ENCODE peak calls at places on chromosome 3, in seven cellular contexts. A is tibial artery; R is GM23338; H is HL-60; M is IMR-90; E is A549; O is activated CD8-positive, alpha-beta T cell treated with anti-CD3 and anti-CD28 coated beads for 36 hours. T is an unnamed sample.

GRCh38 chr3:60363817-60364216 is 887.4 kb downstream of the FHIT start:
- DNase-seq in O (peak; percentile 6), R (no peak), E (no peak), H (no peak), M (peak; percentile 72), A (no peak), T (no peak)

GRCh38 chr3:112303811-112304325 is 9.9 kb upstream of the SLC9C1 start:
- DNase-seq in A (no peak), H (peak; percentile 25), O (peak; percentile 31), M (peak; percentile 28), R (peak; percentile 53), E (no peak), T (peak; percentile 20)

GRCh38 chr3:132624790-132625189 is 27.7 kb downstream of the ACKR4 start:
- DNase-seq in H (no peak), M (no peak), E (no peak), A (no peak), R (peak; percentile 21), O (no peak), T (no peak)

GRCh38 chr3:5058463-5058862 is 63.6 kb upstream of the ARL8B start:
- DNase-seq in O (no peak), R (no peak), H (no peak), E (peak; percentile 55), M (peak; percentile 40), A (no peak), T (no peak)

GRCh38 chr3:196609815-196610515 is 29.5 kb upstream of the NRROS start:
- DNase-seq in H (peak; percentile 54), O (no peak), M (no peak), R (no peak), A (no peak), E (no peak), T (no peak)

GRCh38 chr3:67601919-67602608 is 52.3 kb downstream of the SUCLG2 start:
- DNase-seq in M (no peak), H (no peak), O (peak; percentile 15), A (no peak), R (no peak), E (no peak), T (no peak)

GRCh38 chr3:21670386-21670785 is 80.6 kb downstream of the ZNF385D start:
- DNase-seq in E (no peak), O (no peak), A (no peak), M (no peak), H (no peak), R (no peak), T (no peak)

GRCh38 chr3:150177673-150178378 is 207.1 kb upstream of the PFN2 start:
- DNase-seq in E (peak; percentile 53), H (no peak), M (peak; percentile 84), R (no peak), A (no peak), O (no peak), T (no peak)

GRCh38 chr3:179957264-179957845 is 79.4 kb downstream of the PEX5L start:
- DNase-seq in O (no peak), H (peak; percentile 18), R (no peak), E (no peak), A (no peak), M (no peak), T (no peak)

GRCh38 chr3:82999777-83000176 is 1238.3 kb upstream of the GBE1 start:
- DNase-seq in M (no peak), H (no peak), E (no peak), O (no peak), R (peak; percentile 16), A (no peak), T (no peak)

GRCh38 chr3:76026379-76026778 is 241.0 kb upstream of the ZNF717 start:
- DNase-seq in M (peak; percentile 59), A (no peak), E (no peak), R (no peak), O (no peak), H (no peak), T (no peak)

GRCh38 chr3:156259896-156260788 is 139.8 kb downstream of the KCNAB1 start:
- DNase-seq in E (no peak), H (no peak), R (no peak), A (no peak), O (no peak), M (no peak), T (no peak)

GRCh38 chr3:29156071-29156715 is 124.7 kb upstream of the RBMS3 start:
- DNase-seq in E (no peak), O (no peak), M (peak; percentile 14), A (no peak), R (peak; percentile 52), H (no peak), T (no peak)

GRCh38 chr3:54211097-54211496 is 88.7 kb downstream of the CACNA2D3 start:
- DNase-seq in A (no peak), M (no peak), E (no peak), H (no peak), O (no peak), R (no peak), T (no peak)

GRCh38 chr3:72625616-72626337 is 222.5 kb downstream of the SHQ1 start:
- DNase-seq in A (no peak), M (peak; percentile 16), H (peak; percentile 44), E (peak; percentile 79), R (no peak), O (peak; percentile 10), T (no peak)

GRCh38 chr3:107630779-107631178 is 108.0 kb downstream of the BBX start:
- DNase-seq in R (no peak), H (peak; percentile 56), A (no peak), M (no peak), O (no peak), E (no peak), T (no peak)

GRCh38 chr3:166570136-166570535 is 732.9 kb upstream of the BCHE start:
- DNase-seq in H (no peak), R (no peak), O (no peak), A (no peak), M (no peak), E (no peak), T (no peak)

GRCh38 chr3:81864273-81864672 is 102.8 kb upstream of the GBE1 start:
- DNase-seq in M (no peak), A (no peak), H (no peak), R (peak; percentile 68), O (no peak), E (no peak), T (no peak)

GRCh38 chr3:27641888-27642601 is 80.1 kb downstream of the EOMES start:
- DNase-seq in E (no peak), R (no peak), H (no peak), M (no peak), A (no peak), O (no peak), T (no peak)

GRCh38 chr3:79032686-79033318 is 735.0 kb downstream of the ROBO1 start:
- DNase-seq in A (no peak), E (peak; percentile 69), O (peak; percentile 5), M (peak; percentile 67), H (peak; percentile 12), R (peak; percentile 76), T (no peak)

GRCh38 chr3:10259798-10260197 is 11.5 kb downstream of the TATDN2 start:
- DNase-seq in H (no peak), E (no peak), O (no peak), M (no peak), R (no peak), A (no peak), T (no peak)

GRCh38 chr3:197029511-197030167 is at the start of gene MELTF:
- DNase-seq in H (peak; percentile 31), A (no peak), M (peak; percentile 71), E (peak; percentile 75), O (peak; percentile 70), R (peak; percentile 80), T (peak; percentile 83)

GRCh38 chr3:179528786-179529185 is 33.9 kb upstream of the ACTL6A start:
- DNase-seq in R (no peak), O (no peak), E (no peak), A (no peak), H (no peak), M (peak; percentile 72), T (no peak)

GRCh38 chr3:98329392-98330124 is 24.1 kb upstream of the OR5K4 start:
- DNase-seq in A (no peak), E (peak; percentile 55), R (peak; percentile 84), H (peak; percentile 49), O (peak; percentile 69), M (peak; percentile 51), T (no peak)

GRCh38 chr3:138914870-138915502 is 32.0 kb downstream of the FOXL2 start:
- DNase-seq in M (peak; percentile 62), E (peak; percentile 50), A (no peak), R (peak; percentile 56), O (no peak), H (peak; percentile 67), T (no peak)

GRCh38 chr3:12769761-12770160 is 10.7 kb upstream of the TMEM40 start:
- DNase-seq in H (no peak), M (no peak), O (no peak), A (no peak), R (no peak), E (no peak), T (no peak)

GRCh38 chr3:17995769-17996168 is 253.3 kb upstream of the TBC1D5 start:
- DNase-seq in H (no peak), A (no peak), E (no peak), M (no peak), R (no peak), O (peak; percentile 17), T (no peak)
- TF ChIP-seq CTCF in H (no peak), A (no peak), E (no peak), M (no peak), R (peak; percentile 28), O (no peak), T (no peak)

GRCh38 chr3:45055411-45056143 is 29.5 kb downstream of the CLEC3B start:
- DNase-seq in M (peak; percentile 96), E (peak; percentile 49), H (peak; percentile 39), O (peak; percentile 42), A (no peak), R (peak; percentile 72), T (no peak)
- TF ChIP-seq CTCF in M (peak; percentile 20), E (peak; percentile 6), H (no peak), O (peak; percentile 34), A (peak; percentile 3), R (peak; percentile 73), T (no peak)

DNA sequence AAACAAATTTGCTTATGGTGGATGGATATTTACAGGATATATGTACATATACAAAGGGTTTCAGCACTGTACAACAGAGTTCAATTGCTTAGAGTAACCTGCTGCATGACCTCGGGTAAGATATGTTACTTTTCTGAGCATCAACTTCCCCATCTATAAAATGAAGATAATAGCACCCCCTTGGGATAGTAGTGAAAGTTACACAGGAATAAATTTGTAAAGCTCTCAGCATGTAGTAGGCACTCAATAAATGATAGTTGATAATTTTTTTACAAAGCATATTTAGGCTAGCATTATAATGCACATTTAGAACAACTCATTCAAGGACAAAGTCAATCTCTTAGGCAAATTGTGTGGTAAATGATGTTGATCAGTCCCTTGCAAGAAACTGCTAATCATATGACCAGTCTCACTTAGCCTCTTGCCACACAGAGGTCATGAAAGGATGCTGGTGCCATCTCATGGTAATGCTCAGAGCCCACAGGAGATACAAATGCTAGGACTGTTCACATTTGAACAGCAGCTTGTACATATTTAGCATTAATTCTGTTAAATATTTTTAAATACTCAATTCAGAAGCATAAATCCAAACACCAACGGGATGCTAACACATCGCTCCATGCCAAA is 123.9 kb downstream of the MAGI1 start:
- DNase-seq in H (no peak), M (no peak), E (no peak), O (no peak), A (no peak), R (peak; percentile 41), T (no peak)
- TF ChIP-seq CTCF in H (no peak), M (peak; percentile 19), E (peak; percentile 21), O (no peak), A (no peak), R (peak; percentile 48), T (no peak)

DNA sequence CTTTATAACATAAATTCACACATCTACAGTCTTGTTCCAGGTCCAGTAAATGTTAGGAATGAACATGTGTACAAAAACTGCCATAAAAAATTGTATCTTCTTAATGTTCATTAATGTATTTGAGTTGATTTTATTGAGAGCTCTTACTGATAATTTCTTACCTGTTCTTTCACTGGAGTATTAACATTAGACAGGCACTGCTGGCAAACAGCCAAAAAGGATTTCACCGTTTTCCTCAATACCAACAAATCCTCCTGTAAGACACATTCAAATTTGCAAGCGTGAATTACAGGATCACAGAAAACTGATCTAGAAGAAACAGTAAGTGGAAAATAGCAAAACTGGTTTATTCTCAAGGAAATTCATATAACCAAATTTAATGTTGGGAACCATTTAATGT is 127.4 kb downstream of the PCCB start:
- DNase-seq in E (no peak), A (no peak), O (no peak), M (no peak), H (no peak), R (no peak), T (no peak)
- TF ChIP-seq CTCF in E (no peak), A (no peak), O (no peak), M (no peak), H (no peak), R (no peak), T (no peak)

T was measured in activated B cell treated with CpG ODN at 0.5 μM for 24 hours.